ENCODE peak calls at places on chromosome 13, in nine cellular contexts. One of them, this sample, is unnamed.

GRCh38 chr13:73870970-73871935 is 263.0 kb downstream of the KLF12 start:
- DNase-seq in dorsolateral prefrontal cortex: no peak
- DNase-seq in AG04450: peak
- DNase-seq in endodermal cell: peak
- DNase-seq in neural progenitor cell: no peak
- DNase-seq in hepatocyte: no peak
- DNase-seq in body of pancreas: no peak
- DNase-seq in psoas muscle: no peak
- DNase-seq in Karpas-422: peak
- DNase-seq in this sample: peak

GRCh38 chr13:22061371-22061805 is 390.5 kb downstream of the FGF9 start:
- DNase-seq in AG04450: no peak
- DNase-seq in neural progenitor cell: no peak
- DNase-seq in dorsolateral prefrontal cortex: peak
- DNase-seq in psoas muscle: no peak
- DNase-seq in hepatocyte: no peak
- DNase-seq in endodermal cell: peak
- DNase-seq in Karpas-422: no peak
- DNase-seq in body of pancreas: no peak
- DNase-seq in this sample: no peak

GRCh38 chr13:34762312-34762711 is 179.8 kb upstream of the NBEA start:
- DNase-seq in Karpas-422: no peak
- DNase-seq in hepatocyte: peak
- DNase-seq in dorsolateral prefrontal cortex: no peak
- DNase-seq in AG04450: no peak
- DNase-seq in body of pancreas: no peak
- DNase-seq in neural progenitor cell: no peak
- DNase-seq in psoas muscle: no peak
- DNase-seq in endodermal cell: no peak
- DNase-seq in this sample: no peak

GRCh38 chr13:79913141-79913827 is 427.6 kb downstream of the SPRY2 start:
- DNase-seq in Karpas-422: no peak
- DNase-seq in endodermal cell: no peak
- DNase-seq in body of pancreas: no peak
- DNase-seq in hepatocyte: no peak
- DNase-seq in dorsolateral prefrontal cortex: no peak
- DNase-seq in AG04450: no peak
- DNase-seq in psoas muscle: no peak
- DNase-seq in neural progenitor cell: no peak
- DNase-seq in this sample: no peak

GRCh38 chr13:99303863-99304521 is 3.2 kb downstream of the GPR183 start:
- DNase-seq in neural progenitor cell: no peak
- DNase-seq in body of pancreas: no peak
- DNase-seq in dorsolateral prefrontal cortex: no peak
- DNase-seq in endodermal cell: no peak
- DNase-seq in AG04450: no peak
- DNase-seq in hepatocyte: no peak
- DNase-seq in Karpas-422: no peak
- DNase-seq in psoas muscle: no peak
- DNase-seq in this sample: no peak

GRCh38 chr13:71320452-71320851 is 546.6 kb downstream of the DACH1 start:
- DNase-seq in hepatocyte: peak
- DNase-seq in endodermal cell: peak
- DNase-seq in AG04450: peak
- DNase-seq in dorsolateral prefrontal cortex: no peak
- DNase-seq in psoas muscle: no peak
- DNase-seq in Karpas-422: peak
- DNase-seq in neural progenitor cell: peak
- DNase-seq in body of pancreas: no peak
- DNase-seq in this sample: peak

GRCh38 chr13:82698383-82698782 is 1183.9 kb downstream of the SLITRK1 start:
- DNase-seq in neural progenitor cell: no peak
- DNase-seq in body of pancreas: no peak
- DNase-seq in dorsolateral prefrontal cortex: no peak
- DNase-seq in hepatocyte: no peak
- DNase-seq in Karpas-422: no peak
- DNase-seq in AG04450: no peak
- DNase-seq in endodermal cell: no peak
- DNase-seq in psoas muscle: no peak
- DNase-seq in this sample: no peak

GRCh38 chr13:71831716-71832115 is 35.3 kb downstream of the DACH1 start:
- DNase-seq in psoas muscle: no peak
- DNase-seq in hepatocyte: no peak
- DNase-seq in dorsolateral prefrontal cortex: no peak
- DNase-seq in endodermal cell: peak
- DNase-seq in neural progenitor cell: peak
- DNase-seq in body of pancreas: no peak
- DNase-seq in AG04450: no peak
- DNase-seq in Karpas-422: no peak
- DNase-seq in this sample: no peak

GRCh38 chr13:85974604-85975366 is 175.6 kb upstream of the SLITRK6 start:
- DNase-seq in Karpas-422: no peak
- DNase-seq in neural progenitor cell: no peak
- DNase-seq in AG04450: no peak
- DNase-seq in hepatocyte: no peak
- DNase-seq in endodermal cell: no peak
- DNase-seq in psoas muscle: no peak
- DNase-seq in dorsolateral prefrontal cortex: no peak
- DNase-seq in body of pancreas: no peak
- DNase-seq in this sample: no peak

GRCh38 chr13:43720780-43721397 is 65.9 kb downstream of the ENOX1 start:
- DNase-seq in neural progenitor cell: no peak
- DNase-seq in hepatocyte: no peak
- DNase-seq in AG04450: no peak
- DNase-seq in Karpas-422: no peak
- DNase-seq in body of pancreas: no peak
- DNase-seq in endodermal cell: no peak
- DNase-seq in dorsolateral prefrontal cortex: no peak
- DNase-seq in psoas muscle: no peak
- DNase-seq in this sample: no peak

GRCh38 chr13:32115069-32115468 is 83.5 kb downstream of the FRY start:
- DNase-seq in AG04450: no peak
- DNase-seq in neural progenitor cell: no peak
- DNase-seq in psoas muscle: no peak
- DNase-seq in endodermal cell: no peak
- DNase-seq in body of pancreas: no peak
- DNase-seq in dorsolateral prefrontal cortex: no peak
- DNase-seq in Karpas-422: no peak
- DNase-seq in hepatocyte: no peak
- DNase-seq in this sample: no peak

GRCh38 chr13:57748096-57748495 is 116.6 kb downstream of the PCDH17 start:
- DNase-seq in AG04450: no peak
- DNase-seq in endodermal cell: no peak
- DNase-seq in psoas muscle: no peak
- DNase-seq in hepatocyte: no peak
- DNase-seq in Karpas-422: no peak
- DNase-seq in body of pancreas: no peak
- DNase-seq in dorsolateral prefrontal cortex: no peak
- DNase-seq in neural progenitor cell: no peak
- DNase-seq in this sample: no peak

GRCh38 chr13:43154839-43155238 is 131.5 kb downstream of the DNAJC15 start:
- DNase-seq in dorsolateral prefrontal cortex: no peak
- DNase-seq in endodermal cell: peak
- DNase-seq in AG04450: no peak
- DNase-seq in Karpas-422: no peak
- DNase-seq in psoas muscle: no peak
- DNase-seq in hepatocyte: no peak
- DNase-seq in neural progenitor cell: no peak
- DNase-seq in body of pancreas: no peak
- DNase-seq in this sample: no peak

GRCh38 chr13:44561352-44561751 is 14.8 kb downstream of the TSC22D1 start:
- DNase-seq in Karpas-422: no peak
- DNase-seq in AG04450: no peak
- DNase-seq in endodermal cell: no peak
- DNase-seq in psoas muscle: no peak
- DNase-seq in neural progenitor cell: no peak
- DNase-seq in dorsolateral prefrontal cortex: no peak
- DNase-seq in hepatocyte: peak
- DNase-seq in body of pancreas: no peak
- DNase-seq in this sample: no peak

GRCh38 chr13:105316731-105317130 is 1218.7 kb downstream of the EFNB2 start:
- DNase-seq in neural progenitor cell: no peak
- DNase-seq in Karpas-422: no peak
- DNase-seq in psoas muscle: no peak
- DNase-seq in AG04450: no peak
- DNase-seq in endodermal cell: no peak
- DNase-seq in hepatocyte: no peak
- DNase-seq in body of pancreas: no peak
- DNase-seq in dorsolateral prefrontal cortex: no peak
- DNase-seq in this sample: no peak

GRCh38 chr13:105307776-105308175 is 1227.7 kb downstream of the EFNB2 start:
- DNase-seq in AG04450: no peak
- DNase-seq in hepatocyte: no peak
- DNase-seq in dorsolateral prefrontal cortex: no peak
- DNase-seq in psoas muscle: no peak
- DNase-seq in neural progenitor cell: no peak
- DNase-seq in Karpas-422: no peak
- DNase-seq in body of pancreas: no peak
- DNase-seq in endodermal cell: no peak
- DNase-seq in this sample: no peak

GRCh38 chr13:105312906-105313305 is 1222.6 kb downstream of the EFNB2 start:
- DNase-seq in endodermal cell: no peak
- DNase-seq in hepatocyte: no peak
- DNase-seq in body of pancreas: no peak
- DNase-seq in Karpas-422: no peak
- DNase-seq in dorsolateral prefrontal cortex: no peak
- DNase-seq in neural progenitor cell: no peak
- DNase-seq in psoas muscle: no peak
- DNase-seq in AG04450: no peak
- DNase-seq in this sample: no peak

GRCh38 chr13:105311094-105311493 is 1224.4 kb downstream of the EFNB2 start:
- DNase-seq in body of pancreas: no peak
- DNase-seq in hepatocyte: no peak
- DNase-seq in psoas muscle: no peak
- DNase-seq in endodermal cell: no peak
- DNase-seq in Karpas-422: no peak
- DNase-seq in neural progenitor cell: no peak
- DNase-seq in AG04450: no peak
- DNase-seq in dorsolateral prefrontal cortex: no peak
- DNase-seq in this sample: no peak
- H3K27ac ChIP-seq in body of pancreas: no peak
- H3K27ac ChIP-seq in hepatocyte: no peak
- H3K27ac ChIP-seq in psoas muscle: no peak
- H3K27ac ChIP-seq in endodermal cell: no peak
- H3K27ac ChIP-seq in Karpas-422: no peak
- H3K27ac ChIP-seq in neural progenitor cell: no peak
- H3K27ac ChIP-seq in AG04450: no peak
- H3K27ac ChIP-seq in dorsolateral prefrontal cortex: no peak
- H3K27ac ChIP-seq in this sample: no peak

GRCh38 chr13:95643471-95643813 is 1.1 kb downstream of the DZIP1 start:
- DNase-seq in AG04450: no peak
- DNase-seq in body of pancreas: no peak
- DNase-seq in psoas muscle: no peak
- DNase-seq in hepatocyte: peak
- DNase-seq in Karpas-422: no peak
- DNase-seq in neural progenitor cell: peak
- DNase-seq in dorsolateral prefrontal cortex: no peak
- DNase-seq in endodermal cell: peak
- DNase-seq in this sample: peak
- H3K4me3 ChIP-seq in AG04450: peak
- H3K4me3 ChIP-seq in body of pancreas: peak
- H3K4me3 ChIP-seq in psoas muscle: peak
- H3K4me3 ChIP-seq in hepatocyte: peak
- H3K4me3 ChIP-seq in Karpas-422: no peak
- H3K4me3 ChIP-seq in neural progenitor cell: peak
- H3K4me3 ChIP-seq in dorsolateral prefrontal cortex: peak
- H3K4me3 ChIP-seq in endodermal cell: peak
- H3K4me3 ChIP-seq in this sample: peak

GRCh38 chr13:27035892-27036235 is 135.7 kb downstream of the USP12 start:
- DNase-seq in Karpas-422: no peak
- DNase-seq in dorsolateral prefrontal cortex: no peak
- DNase-seq in psoas muscle: no peak
- DNase-seq in AG04450: no peak
- DNase-seq in body of pancreas: no peak
- DNase-seq in neural progenitor cell: no peak
- DNase-seq in hepatocyte: no peak
- DNase-seq in endodermal cell: no peak
- DNase-seq in this sample: no peak
- H3K27ac ChIP-seq in Karpas-422: no peak
- H3K27ac ChIP-seq in dorsolateral prefrontal cortex: no peak
- H3K27ac ChIP-seq in psoas muscle: no peak
- H3K27ac ChIP-seq in AG04450: no peak
- H3K27ac ChIP-seq in body of pancreas: no peak
- H3K27ac ChIP-seq in neural progenitor cell: no peak
- H3K27ac ChIP-seq in hepatocyte: no peak
- H3K27ac ChIP-seq in endodermal cell: no peak
- H3K27ac ChIP-seq in this sample: no peak

GRCh38 chr13:108895220-108895704 is 265.9 kb downstream of the MYO16 start:
- DNase-seq in endodermal cell: no peak
- DNase-seq in hepatocyte: peak
- DNase-seq in body of pancreas: no peak
- DNase-seq in dorsolateral prefrontal cortex: no peak
- DNase-seq in psoas muscle: no peak
- DNase-seq in neural progenitor cell: peak
- DNase-seq in Karpas-422: peak
- DNase-seq in AG04450: no peak
- DNase-seq in this sample: no peak

GRCh38 chr13:108902557-108903155 is 273.2 kb downstream of the MYO16 start:
- DNase-seq in Karpas-422: no peak
- DNase-seq in body of pancreas: no peak
- DNase-seq in dorsolateral prefrontal cortex: no peak
- DNase-seq in AG04450: no peak
- DNase-seq in endodermal cell: no peak
- DNase-seq in hepatocyte: no peak
- DNase-seq in psoas muscle: no peak
- DNase-seq in neural progenitor cell: no peak
- DNase-seq in this sample: peak

GRCh38 chr13:108903613-108904012 is 274.2 kb downstream of the MYO16 start:
- DNase-seq in psoas muscle: no peak
- DNase-seq in body of pancreas: no peak
- DNase-seq in hepatocyte: no peak
- DNase-seq in endodermal cell: no peak
- DNase-seq in AG04450: no peak
- DNase-seq in neural progenitor cell: no peak
- DNase-seq in dorsolateral prefrontal cortex: no peak
- DNase-seq in Karpas-422: no peak
- DNase-seq in this sample: no peak

DNA sequence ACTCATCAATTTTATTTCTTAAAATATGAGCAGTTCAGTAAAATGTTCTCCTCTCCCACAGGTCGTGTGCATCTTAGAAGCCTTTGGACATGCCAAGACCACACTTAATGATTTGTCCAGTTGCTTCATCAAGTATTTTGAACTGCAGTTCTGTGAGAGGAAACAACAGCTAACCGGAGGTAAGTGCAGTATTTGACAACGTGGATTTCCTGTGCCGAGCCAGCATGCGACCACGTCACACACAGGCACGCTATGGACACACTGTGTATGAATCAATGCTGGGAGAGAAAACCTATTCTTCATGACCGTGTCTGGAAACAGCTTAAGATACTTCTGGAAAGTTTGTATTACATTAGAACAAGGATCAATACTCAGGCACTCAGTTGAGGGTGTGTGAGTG is 268.5 kb downstream of the MYO16 start:
- DNase-seq in endodermal cell: no peak
- DNase-seq in dorsolateral prefrontal cortex: no peak
- DNase-seq in neural progenitor cell: no peak
- DNase-seq in hepatocyte: no peak
- DNase-seq in psoas muscle: no peak
- DNase-seq in AG04450: no peak
- DNase-seq in body of pancreas: no peak
- DNase-seq in Karpas-422: no peak
- DNase-seq in this sample: no peak
- H3K4me3 ChIP-seq in endodermal cell: no peak
- H3K4me3 ChIP-seq in dorsolateral prefrontal cortex: no peak
- H3K4me3 ChIP-seq in neural progenitor cell: no peak
- H3K4me3 ChIP-seq in hepatocyte: no peak
- H3K4me3 ChIP-seq in psoas muscle: no peak
- H3K4me3 ChIP-seq in AG04450: no peak
- H3K4me3 ChIP-seq in body of pancreas: no peak
- H3K4me3 ChIP-seq in Karpas-422: no peak
- H3K4me3 ChIP-seq in this sample: no peak

This sample was measured in SJCRH30.